ENCODE peak calls at places on chromosome 22, in ten cellular contexts. Y, X, N, L, K, F, U, T, G and D are unnamed samples. For H3K9me3, the result is how much of the 10 kb centered on the place peaks cover.

GRCh38 chr22:24827305-24827704 is 21.3 kb downstream of the SGSM1 start:
- DNase-seq in F (no peak), T (no peak), Y (no peak), G (peak), L (no peak), N (no peak), U (no peak), X (no peak), K (peak), D (no peak)

GRCh38 chr22:24427500-24428164 is at the start of gene ADORA2A:
- DNase-seq in L (no peak), Y (no peak), U (peak), T (no peak), K (peak), X (no peak), N (no peak), G (peak), F (no peak), D (peak)

GRCh38 chr22:36961626-36962025 is 48.2 kb downstream of the CSF2RB start:
- DNase-seq in F (no peak), Y (no peak), T (no peak), L (no peak), G (no peak), X (no peak), K (no peak), N (no peak), U (no peak), D (no peak)

GRCh38 chr22:42500164-42500835 is 19.3 kb downstream of the RRP7A start:
- DNase-seq in L (peak), K (peak), F (no peak), G (peak), X (peak), U (peak), N (peak), Y (peak), T (peak), D (no peak)

GRCh38 chr22:22721681-22722309 is 77.4 kb downstream of the GGTLC2 start:
- DNase-seq in K (peak), U (peak), X (peak), F (no peak), L (no peak), Y (no peak), G (no peak), T (no peak), N (no peak), D (no peak)

GRCh38 chr22:25448435-25449051 is 115.9 kb upstream of the GRK3 start:
- DNase-seq in Y (peak), L (no peak), U (no peak), T (peak), F (no peak), X (peak), N (peak), G (peak), K (no peak), D (no peak)

GRCh38 chr22:27794244-27794643 is 7.3 kb downstream of the MN1 start:
- DNase-seq in K (no peak), X (no peak), F (no peak), Y (no peak), N (peak), T (no peak), G (no peak), U (no peak), L (no peak), D (no peak)

GRCh38 chr22:30628491-30628890 is 7.1 kb upstream of the SLC35E4 start:
- DNase-seq in U (no peak), L (no peak), G (no peak), N (no peak), F (no peak), K (no peak), X (no peak), T (no peak), Y (peak), D (no peak)

GRCh38 chr22:24953294-24954113 is 988 bp downstream of the KIAA1671 start:
- DNase-seq in X (no peak), K (peak), T (no peak), N (peak), Y (peak), F (no peak), G (peak), U (no peak), L (peak), D (no peak)

GRCh38 chr22:26429458-26430238 is 588 bp downstream of the ASPHD2 start:
- DNase-seq in T (no peak), L (no peak), U (no peak), K (no peak), N (no peak), X (no peak), F (no peak), G (no peak), Y (peak), D (no peak)

GRCh38 chr22:42719656-42720262 is 911 bp downstream of the A4GALT start:
- DNase-seq in L (no peak), F (no peak), N (peak), Y (no peak), T (no peak), U (no peak), G (no peak), K (no peak), X (no peak), D (no peak)

GRCh38 chr22:44523981-44524759 is 26.1 kb upstream of the RTL6 start:
- DNase-seq in G (peak), Y (no peak), U (no peak), N (no peak), K (no peak), T (no peak), F (no peak), X (peak), L (peak), D (no peak)

GRCh38 chr22:30036656-30037055 is 43.6 kb upstream of the HORMAD2 start:
- DNase-seq in T (no peak), N (no peak), U (no peak), X (peak), L (no peak), Y (no peak), G (no peak), K (no peak), F (no peak), D (no peak)

GRCh38 chr22:27278986-27279385 is 522.6 kb downstream of the MN1 start:
- DNase-seq in Y (no peak), U (no peak), G (no peak), F (no peak), T (no peak), K (no peak), L (no peak), N (no peak), X (no peak), D (no peak)

GRCh38 chr22:38715176-38715764 is 9.5 kb downstream of the GTPBP1 start:
- DNase-seq in X (no peak), K (no peak), T (no peak), N (no peak), Y (no peak), L (no peak), U (no peak), F (no peak), G (no peak), D (no peak)

GRCh38 chr22:39456262-39457046 is at the start of gene MGAT3:
- DNase-seq in K (no peak), U (peak), G (no peak), Y (no peak), X (no peak), T (no peak), N (no peak), F (no peak), L (no peak), D (no peak)

GRCh38 chr22:11066458-11067285 is 4461.3 kb upstream of the OR11H1 start:
- DNase-seq in N (no peak), X (no peak), U (no peak), K (peak), F (no peak), G (no peak), T (no peak), Y (peak), L (no peak), D (no peak)

GRCh38 chr22:38412435-38413084 is 42.4 kb downstream of the KCNJ4 start:
- DNase-seq in Y (peak), N (peak), F (no peak), G (peak), L (peak), K (peak), X (no peak), T (peak), U (peak), D (peak)

GRCh38 chr22:17164392-17165024 is 5.4 kb upstream of the HDHD5 start:
- DNase-seq in G (no peak), Y (no peak), U (no peak), T (peak), L (no peak), F (no peak), X (no peak), N (no peak), K (no peak), D (no peak)

GRCh38 chr22:50732681-50733080 is 5.3 kb upstream of the ACR start:
- DNase-seq in L (no peak), U (no peak), K (peak), X (no peak), Y (no peak), F (no peak), T (no peak), N (no peak), G (no peak), D (no peak)

GRCh38 chr22:36744413-36744765 is 31.5 kb downstream of the IFT27 start:
- DNase-seq in U (no peak), X (no peak), F (no peak), G (no peak), Y (no peak), T (no peak), K (no peak), N (no peak), L (no peak), D (no peak)

GRCh38 chr22:17994424-17995108 is 29.8 kb downstream of the MICAL3 start:
- DNase-seq in N (no peak), X (no peak), F (no peak), G (no peak), T (no peak), L (no peak), K (no peak), U (no peak), Y (no peak), D (no peak)

GRCh38 chr22:32448980-32449379 is 15.3 kb downstream of the BPIFC start:
- DNase-seq in T (no peak), U (no peak), L (no peak), N (no peak), Y (no peak), F (no peak), K (no peak), X (no peak), G (no peak), D (no peak)

GRCh38 chr22:23565288-23565941 is 14.7 kb downstream of the IGLL1 start:
- DNase-seq in X (no peak), G (peak), L (no peak), Y (no peak), U (no peak), F (no peak), N (peak), K (no peak), T (no peak), D (no peak)

GRCh38 chr22:35892192-35892591 is 136.4 kb downstream of the RBFOX2 start:
- DNase-seq in N (no peak), U (no peak), L (peak), K (no peak), T (no peak), F (no peak), Y (no peak), X (peak), G (no peak), D (no peak)

GRCh38 chr22:30015846-30016245 is 64.4 kb upstream of the HORMAD2 start:
- DNase-seq in F (no peak), X (peak), N (no peak), K (no peak), L (no peak), Y (no peak), U (no peak), T (no peak), G (no peak), D (no peak)

GRCh38 chr22:29071261-29072045 is 1.4 kb upstream of the KREMEN1 start:
- DNase-seq in T (no peak), U (no peak), L (peak), N (peak), K (peak), F (no peak), G (peak), Y (peak), X (peak), D (peak)

GRCh38 chr22:17102297-17102667 is 17.5 kb downstream of the IL17RA start:
- DNase-seq in K (no peak), L (no peak), X (no peak), N (no peak), Y (no peak), T (no peak), G (no peak), F (no peak), U (no peak), D (no peak)

GRCh38 chr22:32517488-32517887 is 42.9 kb downstream of the FBXO7 start:
- DNase-seq in Y (no peak), G (no peak), T (no peak), X (no peak), K (no peak), L (no peak), N (no peak), F (no peak), U (no peak), D (no peak)

DNA sequence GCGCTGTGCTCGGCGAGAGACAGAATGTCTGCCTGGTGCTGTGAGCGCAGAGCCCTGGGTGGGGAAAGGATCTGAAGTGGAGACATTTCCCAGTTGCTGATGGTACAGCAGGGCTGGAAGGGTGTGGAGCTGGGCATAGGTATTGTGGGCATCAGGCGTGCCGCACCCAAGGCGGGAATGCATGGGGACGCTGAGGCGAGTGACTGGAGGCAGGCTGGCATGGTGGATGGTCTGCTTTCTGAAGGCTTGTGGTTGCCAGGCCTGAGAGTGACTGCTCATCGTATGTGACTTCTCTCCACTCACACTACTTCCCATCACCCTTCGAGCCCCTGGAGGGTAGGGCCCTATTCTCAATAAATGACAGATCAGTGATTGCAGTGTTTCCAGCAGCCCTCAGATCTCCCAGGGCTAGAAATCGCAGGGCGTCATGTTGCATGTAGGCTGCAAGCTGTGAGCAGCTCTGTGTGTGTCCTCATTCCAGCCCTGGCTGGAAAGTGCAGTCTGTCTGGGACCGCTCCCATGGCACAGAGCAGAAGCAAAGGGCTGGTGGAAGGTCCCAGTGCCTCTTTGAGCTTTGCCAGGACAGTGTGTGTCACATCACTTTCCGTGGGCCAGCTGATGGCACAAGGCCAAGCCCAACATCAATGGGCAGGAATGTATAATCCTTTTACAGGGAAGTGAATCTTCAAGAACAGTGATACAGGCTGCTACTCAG is 67.7 kb downstream of the TBC1D22A start:
- DNase-seq in X (peak), T (peak), Y (peak), U (no peak), K (no peak), N (no peak), L (no peak), G (no peak), F (no peak), D (no peak)
- H3K9me3 ChIP-seq in X (under half), T (under half), Y (under half), U (under half), K (under half), N (under half), L (under half), G (under half), F (under half), D (under half)

DNA sequence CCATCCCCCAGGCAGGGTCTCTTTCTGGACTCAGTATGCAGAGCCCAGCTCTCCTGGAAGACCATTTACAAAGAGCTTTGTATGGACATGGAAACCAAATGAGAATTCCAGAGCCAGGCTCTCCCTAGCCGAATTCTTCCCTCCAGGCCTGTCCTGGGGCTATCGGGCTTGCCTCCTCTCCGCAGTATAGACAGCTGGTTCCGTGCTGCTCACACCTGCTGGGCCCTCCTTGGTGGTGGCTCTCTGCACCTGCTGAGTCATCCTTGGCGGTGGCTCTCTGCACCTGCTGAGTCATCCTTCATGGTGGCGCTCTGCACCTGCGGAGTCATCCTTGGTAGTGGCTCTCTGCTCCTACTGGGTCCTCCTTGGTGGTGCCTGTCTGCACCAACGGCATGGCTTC is 743.5 kb downstream of the BRD1 start:
- DNase-seq in L (no peak), Y (no peak), N (no peak), F (no peak), K (no peak), U (no peak), T (no peak), X (no peak), G (no peak), D (no peak)
- H3K9me3 ChIP-seq in L (under half), Y (under half), N (under half), F (under half), K (under half), U (under half), T (under half), X (half or more), G (under half), D (under half)

GRCh38 chr22:47343611-47344010 is 581.2 kb downstream of the TBC1D22A start:
- DNase-seq in X (no peak), L (no peak), U (no peak), K (no peak), N (no peak), G (no peak), T (no peak), F (no peak), Y (no peak), D (no peak)

GRCh38 chr22:47340851-47341436 is 578.5 kb downstream of the TBC1D22A start:
- DNase-seq in Y (no peak), T (peak), F (no peak), X (no peak), N (no peak), L (no peak), K (no peak), U (no peak), G (no peak), D (no peak)

GRCh38 chr22:47341464-47341863 is 579.0 kb downstream of the TBC1D22A start:
- DNase-seq in G (no peak), U (no peak), N (no peak), X (no peak), Y (no peak), L (no peak), T (no peak), K (no peak), F (no peak), D (no peak)

GRCh38 chr22:47344414-47344813 is 582.0 kb downstream of the TBC1D22A start:
- DNase-seq in U (no peak), X (no peak), T (no peak), G (no peak), Y (no peak), F (no peak), L (no peak), N (no peak), K (no peak), D (no peak)

GRCh38 chr22:47342446-47342845 is 580.0 kb downstream of the TBC1D22A start:
- DNase-seq in G (no peak), K (no peak), N (no peak), U (no peak), L (no peak), T (no peak), X (no peak), F (no peak), Y (no peak), D (no peak)
- H3K9me3 ChIP-seq in G (under half), K (under half), N (under half), U (under half), L (under half), T (under half), X (under half), F (under half), Y (under half), D (under half)

GRCh38 chr22:47379037-47379436 is 616.6 kb downstream of the TBC1D22A start:
- DNase-seq in Y (no peak), F (no peak), L (no peak), K (peak), G (no peak), N (no peak), X (no peak), U (no peak), T (no peak), D (no peak)

GRCh38 chr22:47375621-47376321 is 613.3 kb downstream of the TBC1D22A start:
- DNase-seq in X (no peak), U (no peak), G (no peak), L (no peak), F (no peak), K (peak), T (no peak), Y (no peak), N (no peak), D (no peak)

GRCh38 chr22:47376901-47377520 is 614.6 kb downstream of the TBC1D22A start:
- DNase-seq in G (no peak), K (peak), T (no peak), X (no peak), L (no peak), U (no peak), N (no peak), F (no peak), Y (no peak), D (no peak)

GRCh38 chr22:47376322-47376700 is 613.9 kb downstream of the TBC1D22A start:
- DNase-seq in N (no peak), L (no peak), Y (no peak), K (peak), G (no peak), X (no peak), U (no peak), T (no peak), F (no peak), D (no peak)

GRCh38 chr22:47377926-47378560 is 615.6 kb downstream of the TBC1D22A start:
- DNase-seq in G (no peak), Y (no peak), X (no peak), L (no peak), K (no peak), F (no peak), N (no peak), U (no peak), T (no peak), D (no peak)
- H3K9me3 ChIP-seq in G (under half), Y (under half), X (under half), L (under half), K (under half), F (under half), N (under half), U (under half), T (under half), D (under half)

GRCh38 chr22:49112661-49113626 is 714.7 kb downstream of the BRD1 start:
- DNase-seq in Y (no peak), N (no peak), T (no peak), U (no peak), K (no peak), G (no peak), F (no peak), L (no peak), X (no peak), D (no peak)
- H3K9me3 ChIP-seq in Y (under half), N (under half), T (under half), U (under half), K (under half), G (under half), F (under half), L (under half), X (half or more), D (under half)

GRCh38 chr22:48098243-48098935 is 1335.9 kb downstream of the TBC1D22A start:
- DNase-seq in F (no peak), Y (no peak), X (no peak), T (no peak), N (no peak), U (peak), L (no peak), K (no peak), G (no peak), D (peak)
- H3K9me3 ChIP-seq in F (under half), Y (under half), X (half or more), T (under half), N (under half), U (under half), L (under half), K (under half), G (under half), D (under half)

GRCh38 chr22:48798281-48799226 is 1029.1 kb downstream of the BRD1 start:
- DNase-seq in N (no peak), U (no peak), G (no peak), K (no peak), L (no peak), X (no peak), F (no peak), Y (no peak), T (no peak), D (no peak)

GRCh38 chr22:48796295-48797015 is 1031.2 kb downstream of the BRD1 start:
- DNase-seq in Y (no peak), K (no peak), F (no peak), L (no peak), X (no peak), G (no peak), T (no peak), U (no peak), N (peak), D (no peak)

GRCh38 chr22:48799227-48799970 is 1028.3 kb downstream of the BRD1 start:
- DNase-seq in G (no peak), U (no peak), L (no peak), X (no peak), K (no peak), Y (no peak), F (no peak), T (no peak), N (no peak), D (no peak)

GRCh38 chr22:48795664-48796063 is 1032.0 kb downstream of the BRD1 start:
- DNase-seq in K (no peak), U (no peak), N (no peak), Y (no peak), T (no peak), L (no peak), F (no peak), G (no peak), X (no peak), D (no peak)

DNA sequence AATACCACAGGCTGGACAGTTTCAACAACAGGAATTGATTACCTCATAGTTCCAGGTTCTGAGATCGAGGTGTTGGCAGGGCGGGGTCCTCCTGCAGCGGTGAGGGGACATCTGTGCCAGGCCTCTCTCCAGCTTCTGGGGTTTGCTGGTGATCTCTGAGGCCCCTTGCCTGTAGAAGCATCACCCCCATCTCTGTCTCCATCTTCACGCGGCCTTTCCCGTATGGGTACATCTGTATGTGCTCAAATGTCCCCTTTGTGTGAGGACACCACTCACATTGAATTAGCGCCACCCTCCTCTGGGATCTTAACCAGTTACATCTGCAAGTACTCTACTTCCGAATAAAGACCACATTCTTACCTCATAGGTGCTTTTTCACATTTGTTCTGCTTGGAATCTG is 1029.9 kb downstream of the BRD1 start:
- DNase-seq in L (no peak), U (no peak), T (no peak), N (no peak), X (no peak), F (no peak), K (no peak), Y (no peak), G (no peak), D (no peak)
- H3K9me3 ChIP-seq in L (under half), U (under half), T (under half), N (under half), X (half or more), F (under half), K (under half), Y (under half), G (under half), D (under half)